ENCODE peak calls at places on chromosome 4, in five cellular contexts. R, H, P, L and U are unnamed samples.

GRCh38 chr4:167102475-167102874 is 131.8 kb downstream of the SPOCK3 start:
- DNase-seq in R (no peak), H (no peak), P (no peak), L (no peak), U (no peak)

GRCh38 chr4:138312536-138312911 is 70.4 kb upstream of the SLC7A11 start:
- DNase-seq in R (no peak), H (no peak), P (no peak), L (no peak), U (no peak)

GRCh38 chr4:121096629-121097028 is 24.3 kb upstream of the NDNF start:
- DNase-seq in R (peak), H (no peak), P (peak), L (peak), U (no peak)

GRCh38 chr4:145481164-145481941 is at the start of gene SMAD1:
- DNase-seq in R (peak), H (no peak), P (peak), L (peak), U (no peak)

GRCh38 chr4:41318839-41319530 is 62.3 kb downstream of the UCHL1 start:
- DNase-seq in R (no peak), H (no peak), P (peak), L (no peak), U (no peak)

GRCh38 chr4:83852085-83852451 is 316.2 kb downstream of the GPAT3 start:
- DNase-seq in R (peak), H (no peak), P (peak), L (peak), U (no peak)

GRCh38 chr4:185566972-185567749 is 31.9 kb upstream of the PDLIM3 start:
- DNase-seq in R (no peak), H (no peak), P (peak), L (peak), U (no peak)

GRCh38 chr4:97761760-97762512 is 381.3 kb downstream of the STPG2 start:
- DNase-seq in R (no peak), H (no peak), P (no peak), L (no peak), U (no peak)

GRCh38 chr4:15025693-15026092 is 23.4 kb downstream of the CPEB2 start:
- DNase-seq in R (no peak), H (no peak), P (no peak), L (no peak), U (no peak)

GRCh38 chr4:159179310-159179958 is 76.6 kb downstream of the RAPGEF2 start:
- DNase-seq in R (no peak), H (no peak), P (no peak), L (no peak), U (no peak)

GRCh38 chr4:174629265-174629664 is 107.0 kb upstream of the HPGD start:
- DNase-seq in R (peak), H (no peak), P (no peak), L (no peak), U (no peak)

GRCh38 chr4:119212964-119213606 is 572 bp downstream of the USP53 start:
- DNase-seq in R (peak), H (peak), P (peak), L (peak), U (peak)

GRCh38 chr4:113481820-113482219 is 279.7 kb downstream of the CAMK2D start:
- DNase-seq in R (no peak), H (no peak), P (no peak), L (no peak), U (no peak)

GRCh38 chr4:116664198-116664597 is 421.2 kb downstream of the TRAM1L1 start:
- DNase-seq in R (no peak), H (no peak), P (no peak), L (no peak), U (no peak)

GRCh38 chr4:78220283-78220682 is 163.2 kb downstream of the FRAS1 start:
- DNase-seq in R (no peak), H (no peak), P (no peak), L (no peak), U (no peak)

GRCh38 chr4:6641164-6641970 is 882 bp downstream of the MRFAP1 start:
- DNase-seq in R (peak), H (no peak), P (peak), L (peak), U (no peak)

GRCh38 chr4:185810746-185811508 is 1.1 kb downstream of the SORBS2 start:
- DNase-seq in R (no peak), H (no peak), P (no peak), L (no peak), U (no peak)

GRCh38 chr4:155960522-155960921 is 6.9 kb upstream of the CTSO start:
- DNase-seq in R (peak), H (no peak), P (peak), L (peak), U (no peak)

GRCh38 chr4:172683016-172683415 is 485.6 kb upstream of the GALNT7 start:
- DNase-seq in R (no peak), H (no peak), P (peak), L (no peak), U (no peak)

GRCh38 chr4:28772066-28772465 is 1911.4 kb downstream of the STIM2 start:
- DNase-seq in R (no peak), H (no peak), P (peak), L (peak), U (no peak)

GRCh38 chr4:66028668-66029067 is 358.4 kb upstream of the EPHA5 start:
- DNase-seq in R (no peak), H (no peak), P (no peak), L (no peak), U (no peak)

GRCh38 chr4:21593268-21594002 is 355.1 kb downstream of the KCNIP4 start:
- DNase-seq in R (no peak), H (no peak), P (peak), L (no peak), U (no peak)

GRCh38 chr4:48329976-48330375 is 11.4 kb upstream of the SLAIN2 start:
- DNase-seq in R (peak), H (no peak), P (peak), L (peak), U (no peak)

GRCh38 chr4:140019619-140020367 is 134.2 kb downstream of the MAML3 start:
- DNase-seq in R (no peak), H (no peak), P (no peak), L (no peak), U (no peak)

GRCh38 chr4:174358823-174359222 is 75.1 kb downstream of the CEP44 start:
- DNase-seq in R (peak), H (no peak), P (peak), L (peak), U (no peak)

GRCh38 chr4:115213705-115214104 is 100.3 kb upstream of the NDST4 start:
- DNase-seq in R (no peak), H (no peak), P (no peak), L (no peak), U (no peak)

GRCh38 chr4:153296424-153296823 is 48.1 kb upstream of the MND1 start:
- DNase-seq in R (peak), H (no peak), P (peak), L (peak), U (no peak)

GRCh38 chr4:6548201-6548881 is 26.6 kb upstream of the MAN2B2 start:
- DNase-seq in R (peak), H (no peak), P (peak), L (peak), U (no peak)

GRCh38 chr4:165394275-165394674 is 15.5 kb downstream of the CPE start:
- DNase-seq in R (peak), H (no peak), P (peak), L (peak), U (no peak)